ENCODE peak calls at places on chromosomes 2 and 18, in five cellular contexts. O, K, X, Y and N are unnamed samples.

GRCh38 chr2:95062716-95063400 is 37.4 kb downstream of the MAL start:
- DNase-seq in O (peak), K (no peak), X (peak), Y (no peak), N (no peak)

GRCh38 chr2:231545105-231545902 is 15.1 kb upstream of the NMUR1 start:
- DNase-seq in O (no peak), K (no peak), X (peak), Y (peak), N (peak)

GRCh38 chr2:234095301-234095700 is 44.8 kb downstream of the SPP2 start:
- DNase-seq in O (no peak), K (no peak), X (no peak), Y (no peak), N (no peak)

GRCh38 chr18:75363446-75364225 is 63.9 kb downstream of the SMIM21 start:
- DNase-seq in O (no peak), K (no peak), X (no peak), Y (no peak), N (no peak)

GRCh38 chr2:199602271-199602895 is 144.6 kb upstream of the SATB2 start:
- DNase-seq in O (peak), K (peak), X (no peak), Y (peak), N (no peak)

GRCh38 chr2:161415041-161415440 is 1.1 kb upstream of the TBR1 start:
- DNase-seq in O (no peak), K (no peak), X (no peak), Y (no peak), N (no peak)

GRCh38 chr2:159904565-159905281 is 106.7 kb upstream of the CD302 start:
- DNase-seq in O (no peak), K (peak), X (no peak), Y (peak), N (no peak)

GRCh38 chr2:62660087-62660486 is 45.4 kb upstream of the EHBP1 start:
- DNase-seq in O (no peak), K (no peak), X (peak), Y (no peak), N (no peak)

GRCh38 chr2:46380038-46380940 is 83.1 kb downstream of the EPAS1 start:
- DNase-seq in O (no peak), K (no peak), X (no peak), Y (no peak), N (no peak)

GRCh38 chr2:24471662-24472061 is 19.4 kb upstream of the NCOA1 start:
- DNase-seq in O (no peak), K (peak), X (no peak), Y (peak), N (no peak)

GRCh38 chr2:74575320-74575719 is 20.8 kb downstream of the DOK1 start:
- DNase-seq in O (no peak), K (no peak), X (no peak), Y (no peak), N (no peak)

GRCh38 chr2:88481937-88482336 is 29.4 kb upstream of the FOXI3 start:
- DNase-seq in O (no peak), K (peak), X (no peak), Y (peak), N (peak)

GRCh38 chr2:27494284-27494943 is 586 bp downstream of the FNDC4 start:
- DNase-seq in O (peak), K (no peak), X (no peak), Y (peak), N (peak)

GRCh38 chr2:1483551-1483950 is 70.3 kb downstream of the TPO start:
- DNase-seq in O (no peak), K (no peak), X (no peak), Y (no peak), N (no peak)

GRCh38 chr2:132593171-132593570 is 76.8 kb downstream of the LYPD1 start:
- DNase-seq in O (no peak), K (no peak), X (no peak), Y (no peak), N (peak)

GRCh38 chr2:235500761-235501662 is 7.2 kb downstream of the AGAP1 start:
- DNase-seq in O (no peak), K (no peak), X (no peak), Y (peak), N (peak)

GRCh38 chr18:8253943-8254342 is 355.3 kb upstream of the RAB12 start:
- DNase-seq in O (no peak), K (no peak), X (no peak), Y (no peak), N (no peak)

GRCh38 chr2:99275882-99276281 is 20.4 kb upstream of the LYG2 start:
- DNase-seq in O (no peak), K (no peak), X (no peak), Y (no peak), N (no peak)

GRCh38 chr18:68791801-68792200 is 6.1 kb upstream of the CCDC102B start:
- DNase-seq in O (peak), K (peak), X (no peak), Y (no peak), N (peak)

GRCh38 chr2:173772205-173772604 is 193.0 kb downstream of the SP3 start:
- DNase-seq in O (no peak), K (no peak), X (no peak), Y (no peak), N (no peak)

GRCh38 chr2:184620367-184620766 is 22.0 kb downstream of the ZNF804A start:
- DNase-seq in O (no peak), K (no peak), X (no peak), Y (no peak), N (peak)

GRCh38 chr18:48689548-48689947 is 150.7 kb downstream of the CTIF start:
- DNase-seq in O (no peak), K (no peak), X (no peak), Y (no peak), N (no peak)

GRCh38 chr2:54483426-54483825 is 27.3 kb downstream of the SPTBN1 start:
- DNase-seq in O (peak), K (peak), X (no peak), Y (no peak), N (no peak)

GRCh38 chr2:2840681-2841300 is 509.7 kb upstream of the MYT1L start:
- DNase-seq in O (no peak), K (no peak), X (no peak), Y (no peak), N (no peak)

GRCh38 chr18:55012041-55012440 is 52.8 kb upstream of the CCDC68 start:
- DNase-seq in O (no peak), K (no peak), X (no peak), Y (no peak), N (no peak)

GRCh38 chr2:64207573-64207972 is 63.4 kb upstream of the PELI1 start:
- DNase-seq in O (no peak), K (no peak), X (peak), Y (no peak), N (no peak)

GRCh38 chr18:57427429-57428181 is 7.6 kb upstream of the ONECUT2 start:
- DNase-seq in O (no peak), K (no peak), X (no peak), Y (no peak), N (no peak)

DNA sequence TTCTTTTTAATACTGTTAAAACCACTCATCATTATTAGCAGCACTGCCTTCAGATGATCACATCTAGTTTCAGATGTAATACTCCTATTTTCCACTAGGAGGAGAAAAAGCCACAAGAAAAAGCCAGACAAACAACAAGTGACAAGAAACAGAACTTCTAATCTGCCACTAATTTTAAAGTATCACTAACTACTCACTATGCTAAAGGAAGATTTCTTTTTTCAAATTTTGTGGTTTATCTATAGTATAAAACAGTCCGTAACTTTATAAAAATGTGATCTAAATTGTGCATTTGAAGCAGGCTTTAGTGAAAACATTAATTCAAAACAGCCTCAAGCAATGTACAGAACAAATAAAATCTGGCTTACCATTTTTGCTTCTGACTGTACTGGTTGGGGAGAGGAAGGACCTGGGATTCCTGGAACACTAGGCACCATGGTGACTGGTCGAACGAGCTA is 56.8 kb downstream of the ATF2 start:
- DNase-seq in O (peak), K (peak), X (peak), Y (peak), N (peak)
- TF ChIP-seq SMC3 in O (peak), K (peak), X (peak), Y (no peak), N (peak)

GRCh38 chr2:11444737-11445136 is 21.2 kb downstream of the E2F6 start:
- DNase-seq in O (no peak), K (no peak), X (no peak), Y (no peak), N (no peak)

GRCh38 chr2:11450791-11451190 is 15.2 kb downstream of the E2F6 start:
- DNase-seq in O (no peak), K (no peak), X (no peak), Y (no peak), N (no peak)

GRCh38 chr2:11446733-11447248 is 19.2 kb downstream of the E2F6 start:
- DNase-seq in O (peak), K (peak), X (no peak), Y (peak), N (peak)
- TF ChIP-seq BHLHE40 in O (no peak), K (no peak), X (no peak), Y (no peak), N (no peak)

GRCh38 chr2:226791487-226792081 is 8.0 kb downstream of the IRS1 start:
- DNase-seq in O (no peak), K (peak), X (peak), Y (peak), N (peak)

GRCh38 chr2:226794077-226794670 is 5.4 kb downstream of the IRS1 start:
- DNase-seq in O (no peak), K (no peak), X (no peak), Y (no peak), N (peak)

GRCh38 chr2:226793615-226794014 is 6.0 kb downstream of the IRS1 start:
- DNase-seq in O (no peak), K (no peak), X (no peak), Y (no peak), N (peak)

GRCh38 chr2:226791056-226791486 is 8.5 kb downstream of the IRS1 start:
- DNase-seq in O (no peak), K (no peak), X (peak), Y (no peak), N (peak)

DNA sequence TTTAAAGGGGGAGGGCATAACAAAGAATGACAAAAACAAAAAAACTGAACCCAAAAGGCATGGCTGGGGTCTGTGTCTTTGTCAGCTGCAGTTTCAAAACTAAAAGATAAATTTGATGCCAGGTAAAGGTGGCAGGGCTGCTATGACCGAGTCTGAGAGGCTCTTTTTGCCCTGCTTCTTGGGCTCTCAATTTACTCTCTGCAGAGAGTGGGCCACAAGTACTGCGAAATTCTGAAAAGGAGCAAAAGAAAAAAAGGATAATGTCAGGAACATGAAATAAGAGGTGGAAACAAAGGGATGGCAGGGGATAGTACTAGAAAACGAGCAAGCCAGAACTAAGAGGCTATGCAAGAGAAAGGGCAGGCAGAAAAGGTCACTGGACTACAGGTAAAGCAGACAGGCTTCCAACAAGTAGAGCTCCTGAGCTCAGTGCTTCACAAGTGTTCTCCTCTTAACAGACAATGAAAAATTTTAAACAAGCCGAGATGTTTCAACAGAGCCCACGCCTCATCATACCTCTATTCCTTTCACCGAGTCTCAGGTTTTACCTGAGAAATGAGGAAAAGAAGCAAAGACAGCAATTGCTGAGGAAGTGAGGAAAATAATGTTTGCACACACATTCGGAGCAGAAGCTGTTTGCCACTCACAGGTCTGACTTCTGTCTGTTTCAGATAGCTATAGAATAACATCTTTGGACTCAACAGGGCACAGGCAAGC is 7.3 kb downstream of the IRS1 start:
- DNase-seq in O (no peak), K (no peak), X (no peak), Y (no peak), N (peak)
- TF ChIP-seq RFX5 in O (no peak), K (no peak), X (no peak), Y (no peak), N (no peak)

GRCh38 chr18:77054606-77055428 is 77.8 kb downstream of the MBP start:
- DNase-seq in O (peak), K (peak), X (peak), Y (peak), N (peak)
- TF ChIP-seq SMC3 in O (no peak), K (peak), X (peak), Y (no peak), N (peak)

DNA sequence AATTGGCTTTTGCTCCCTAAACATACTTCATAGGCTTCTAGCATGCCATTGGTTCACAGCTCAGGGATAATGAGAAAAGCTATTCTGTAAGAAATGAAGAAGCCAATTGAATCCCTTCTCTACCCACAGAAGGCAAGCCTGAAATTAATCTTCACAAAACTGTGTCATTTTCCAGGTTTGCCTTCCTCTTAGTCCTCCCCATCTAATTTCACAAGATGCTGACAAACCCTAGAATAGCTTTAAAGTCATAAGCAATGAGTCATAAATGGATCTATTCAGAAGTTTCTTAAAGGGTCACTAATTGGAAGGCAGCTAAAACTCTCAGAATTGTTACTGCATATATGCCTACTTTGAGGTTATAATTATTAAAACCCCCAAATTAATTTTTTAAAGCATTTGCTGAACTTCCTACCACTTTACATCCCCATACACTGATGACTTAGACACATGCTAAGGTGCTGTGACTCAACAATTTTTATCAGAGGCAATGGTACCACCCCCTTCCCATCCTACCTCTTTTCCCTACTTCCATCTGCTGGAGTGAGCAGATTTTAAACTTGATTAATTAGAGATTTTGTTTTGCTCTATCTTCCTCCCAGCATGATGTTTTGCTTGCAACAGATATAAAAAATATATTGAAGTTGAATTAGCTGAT is 51.3 kb upstream of the NABP1 start:
- DNase-seq in O (no peak), K (peak), X (no peak), Y (no peak), N (peak)
- TF ChIP-seq BHLHE40 in O (no peak), K (no peak), X (no peak), Y (no peak), N (no peak)

GRCh38 chr18:51540562-51540961 is 343.1 kb upstream of the MEX3C start:
- DNase-seq in O (no peak), K (no peak), X (no peak), Y (no peak), N (no peak)

GRCh38 chr18:51531496-51531895 is 334.0 kb upstream of the MEX3C start:
- DNase-seq in O (no peak), K (no peak), X (no peak), Y (no peak), N (no peak)

GRCh38 chr18:51541230-51541629 is 343.7 kb upstream of the MEX3C start:
- DNase-seq in O (no peak), K (no peak), X (no peak), Y (no peak), N (no peak)

GRCh38 chr18:51537487-51537886 is 340.0 kb upstream of the MEX3C start:
- DNase-seq in O (no peak), K (peak), X (peak), Y (peak), N (no peak)
- TF ChIP-seq RFX5 in O (no peak), K (no peak), X (no peak), Y (no peak), N (no peak)

DNA sequence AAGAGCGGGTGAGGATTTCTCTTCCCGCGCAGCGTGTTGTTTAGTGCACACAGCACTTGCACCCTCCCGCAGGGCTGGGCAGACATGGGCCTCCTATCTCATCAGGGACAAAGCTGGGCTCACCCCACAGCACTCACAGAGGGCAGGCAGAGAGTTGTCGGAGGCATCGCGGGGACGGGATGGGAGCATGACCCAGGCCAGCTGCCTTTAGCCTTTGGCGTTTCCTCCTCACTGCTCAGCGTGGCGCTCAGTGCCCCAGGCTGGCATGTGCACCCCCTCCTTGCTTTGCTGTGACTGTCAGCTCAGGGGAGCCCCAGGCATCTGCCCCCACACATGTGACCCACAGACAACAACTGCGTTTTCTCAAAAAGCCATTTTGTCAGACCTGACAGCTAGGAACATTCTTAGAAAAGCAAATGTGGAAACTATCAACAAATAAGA is 101.1 kb downstream of the RNF144A start:
- DNase-seq in O (no peak), K (no peak), X (no peak), Y (no peak), N (no peak)
- TF ChIP-seq SMC3 in O (no peak), K (no peak), X (no peak), Y (no peak), N (no peak)

GRCh38 chr18:5895886-5896740 is 791 bp upstream of the TMEM200C start:
- DNase-seq in O (no peak), K (no peak), X (no peak), Y (no peak), N (peak)

GRCh38 chr18:5894215-5894612 is 1.1 kb downstream of the TMEM200C start:
- DNase-seq in O (no peak), K (no peak), X (no peak), Y (no peak), N (peak)

GRCh38 chr18:5895300-5895885 is at the start of gene TMEM200C:
- DNase-seq in O (no peak), K (no peak), X (no peak), Y (no peak), N (peak)

GRCh38 chr18:5892772-5893431 is 2.4 kb downstream of the TMEM200C start:
- DNase-seq in O (no peak), K (no peak), X (no peak), Y (no peak), N (peak)

DNA sequence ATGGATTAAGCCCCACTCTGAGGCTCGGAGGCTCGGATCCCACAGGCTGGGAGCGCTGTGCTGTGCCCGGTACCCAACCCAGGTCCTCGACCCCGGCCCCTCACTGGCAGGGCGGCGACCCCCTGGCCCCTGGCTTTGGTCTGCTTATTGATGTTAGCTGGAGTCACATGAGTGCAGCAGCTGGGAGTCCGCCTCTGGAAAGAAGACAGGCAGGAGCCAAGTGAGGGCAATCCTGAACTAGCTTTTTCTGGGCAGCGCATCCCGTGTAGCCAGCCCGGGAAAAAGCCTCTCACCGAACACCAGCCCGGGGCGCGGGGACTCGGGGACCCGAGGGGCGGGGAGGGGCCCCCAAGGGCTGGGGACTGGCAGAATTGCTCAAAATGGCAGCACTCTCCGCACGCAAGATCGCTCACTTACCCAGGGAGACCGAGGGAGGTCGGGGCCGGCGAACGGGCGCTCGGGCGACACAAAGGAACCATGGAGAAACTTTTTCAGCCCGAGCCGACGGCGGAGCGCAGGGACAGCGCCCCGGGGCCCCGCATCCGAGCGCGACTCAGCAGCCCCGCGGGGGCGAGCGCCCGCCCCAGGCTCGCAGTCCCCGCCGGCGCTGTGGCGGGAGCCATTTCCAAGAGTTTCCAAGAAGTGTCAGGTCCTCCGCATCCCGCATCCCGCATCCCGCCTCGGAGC is 566 bp downstream of the TMEM200C start:
- DNase-seq in O (no peak), K (no peak), X (no peak), Y (no peak), N (peak)
- TF ChIP-seq BHLHE40 in O (no peak), K (no peak), X (no peak), Y (no peak), N (no peak)